ENCODE peak calls at places on chromosomes 16 and 17, in seven cellular contexts. S, W, E, Z, V, T and N are unnamed samples.

GRCh38 chr17:66115246-66115645 is 76.7 kb downstream of the CEP112 start:
- DNase-seq in V (no peak), W (no peak), Z (no peak), T (no peak), S (no peak), E (no peak), N (no peak)

GRCh38 chr17:66619196-66619595 is 215.7 kb upstream of the CACNG5 start:
- DNase-seq in E (no peak), V (no peak), W (no peak), S (no peak), Z (no peak), T (no peak), N (no peak)

GRCh38 chr17:81035389-81036127 is 607 bp downstream of the BAIAP2 start:
- DNase-seq in Z (peak; percentile 38), T (no peak), W (peak; percentile 28), V (no peak), E (no peak), S (no peak), N (no peak)

GRCh38 chr17:36779550-36779949 is 157.7 kb upstream of the LHX1 start:
- DNase-seq in S (no peak), E (no peak), Z (no peak), T (no peak), V (no peak), W (no peak), N (no peak)

GRCh38 chr16:27225536-27226360 is 22.4 kb downstream of the KDM8 start:
- DNase-seq in T (no peak), E (no peak), W (no peak), V (no peak), S (no peak), Z (peak; percentile 6), N (peak; percentile 93)

GRCh38 chr17:11589706-11590105 is 8.6 kb upstream of the DNAH9 start:
- DNase-seq in V (no peak), E (no peak), S (no peak), Z (no peak), T (no peak), W (no peak), N (peak; percentile 3)

GRCh38 chr16:15578824-15579223 is 64.1 kb downstream of the MARF1 start:
- DNase-seq in V (no peak), E (no peak), S (no peak), W (no peak), T (no peak), Z (no peak), N (no peak)

GRCh38 chr17:47844814-47845453 is 3.9 kb upstream of the SCRN2 start:
- DNase-seq in T (no peak), V (no peak), S (no peak), E (no peak), W (no peak), Z (peak; percentile 41), N (no peak)

GRCh38 chr16:51431517-51432241 is 280.6 kb upstream of the SALL1 start:
- DNase-seq in Z (no peak), W (no peak), S (no peak), T (no peak), E (peak; percentile 96), V (no peak), N (peak; percentile 33)

GRCh38 chr17:67974186-67974585 is 22.1 kb downstream of the C17orf58 start:
- DNase-seq in T (no peak), W (no peak), V (no peak), E (no peak), S (no peak), Z (no peak), N (no peak)

GRCh38 chr17:74568116-74568873 is 986 bp upstream of the CD300H start:
- DNase-seq in S (no peak), T (no peak), Z (no peak), E (no peak), W (no peak), V (no peak), N (no peak)

GRCh38 chr17:45325810-45326209 is 9.0 kb upstream of the MAP3K14 start:
- DNase-seq in W (no peak), E (no peak), V (no peak), Z (no peak), T (no peak), S (no peak), N (no peak)

GRCh38 chr16:8774208-8774607 is 23.2 kb downstream of the TMEM186 start:
- DNase-seq in Z (no peak), E (no peak), V (no peak), W (no peak), T (no peak), S (no peak), N (peak; percentile 21)

GRCh38 chr16:57667526-57668258 is 414 bp upstream of the ADGRG3 start:
- DNase-seq in V (no peak), S (no peak), Z (no peak), E (no peak), T (no peak), W (peak; percentile 50), N (no peak)

GRCh38 chr17:31433091-31433790 is 41.8 kb downstream of the RAB11FIP4 start:
- DNase-seq in T (no peak), V (no peak), E (no peak), S (no peak), W (no peak), Z (no peak), N (peak; percentile 34)

GRCh38 chr16:49776085-49776501 is 79.8 kb downstream of the ZNF423 start:
- DNase-seq in E (no peak), T (no peak), W (peak; percentile 65), Z (no peak), S (no peak), V (no peak), N (no peak)
- H3K4me3 ChIP-seq in E (no peak overlapping the region), T (peak overlapping the region; percentile 15), W (no peak overlapping the region), Z (no peak overlapping the region), S (no peak overlapping the region), V (no peak overlapping the region), N (no peak overlapping the region)

DNA sequence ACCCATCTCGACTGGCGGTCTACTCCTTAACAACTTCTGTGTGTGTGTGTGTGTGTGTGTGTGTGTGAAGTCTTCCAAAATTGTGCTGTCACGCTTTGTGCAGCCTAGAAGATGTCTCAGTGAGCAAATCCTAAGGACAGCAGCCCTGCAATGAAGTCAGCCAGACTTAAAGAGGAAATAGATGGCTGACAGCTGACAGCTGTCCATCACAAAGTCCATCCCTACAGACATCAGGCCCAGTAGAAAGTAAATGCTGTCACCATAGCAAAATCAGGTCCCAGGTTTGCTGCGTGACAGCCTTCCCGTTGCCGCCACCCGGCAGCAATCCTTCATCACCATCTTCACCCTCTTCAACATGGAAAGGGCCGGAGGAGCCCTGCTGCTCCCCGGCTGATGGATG is 416.0 kb downstream of the SOX9 start:
- DNase-seq in T (no peak), E (no peak), W (no peak), Z (no peak), S (no peak), V (no peak), N (no peak)
- H3K27ac ChIP-seq in T (no peak overlapping the region), E (no peak overlapping the region), W (no peak overlapping the region), Z (no peak overlapping the region), S (no peak overlapping the region), V (no peak overlapping the region), N (no peak overlapping the region)

GRCh38 chr17:8294361-8294760 is 839 bp downstream of the SLC25A35 start:
- DNase-seq in V (no peak), S (no peak), W (no peak), Z (no peak), T (no peak), E (no peak), N (no peak)
- H3K4me3 ChIP-seq in V (no peak overlapping the region), S (peak overlapping the region; percentile 82), W (no peak overlapping the region), Z (peak overlapping the region; percentile 78), T (peak overlapping the region; percentile 70), E (no peak overlapping the region), N (no peak overlapping the region)

GRCh38 chr16:79006762-79007161 is 593.8 kb downstream of the MAF start:
- DNase-seq in T (no peak), W (no peak), V (no peak), S (no peak), E (no peak), Z (no peak), N (no peak)

GRCh38 chr16:79009911-79010310 is 590.6 kb downstream of the MAF start:
- DNase-seq in V (no peak), T (no peak), W (no peak), Z (no peak), E (no peak), S (no peak), N (no peak)

GRCh38 chr16:79007614-79008013 is 592.9 kb downstream of the MAF start:
- DNase-seq in S (no peak), E (no peak), Z (no peak), W (no peak), V (no peak), T (no peak), N (peak; percentile 69)

GRCh38 chr16:79008869-79009179 is 591.7 kb downstream of the MAF start:
- DNase-seq in V (no peak), Z (no peak), W (no peak), T (peak; percentile 75), S (no peak), E (no peak), N (no peak)

DNA sequence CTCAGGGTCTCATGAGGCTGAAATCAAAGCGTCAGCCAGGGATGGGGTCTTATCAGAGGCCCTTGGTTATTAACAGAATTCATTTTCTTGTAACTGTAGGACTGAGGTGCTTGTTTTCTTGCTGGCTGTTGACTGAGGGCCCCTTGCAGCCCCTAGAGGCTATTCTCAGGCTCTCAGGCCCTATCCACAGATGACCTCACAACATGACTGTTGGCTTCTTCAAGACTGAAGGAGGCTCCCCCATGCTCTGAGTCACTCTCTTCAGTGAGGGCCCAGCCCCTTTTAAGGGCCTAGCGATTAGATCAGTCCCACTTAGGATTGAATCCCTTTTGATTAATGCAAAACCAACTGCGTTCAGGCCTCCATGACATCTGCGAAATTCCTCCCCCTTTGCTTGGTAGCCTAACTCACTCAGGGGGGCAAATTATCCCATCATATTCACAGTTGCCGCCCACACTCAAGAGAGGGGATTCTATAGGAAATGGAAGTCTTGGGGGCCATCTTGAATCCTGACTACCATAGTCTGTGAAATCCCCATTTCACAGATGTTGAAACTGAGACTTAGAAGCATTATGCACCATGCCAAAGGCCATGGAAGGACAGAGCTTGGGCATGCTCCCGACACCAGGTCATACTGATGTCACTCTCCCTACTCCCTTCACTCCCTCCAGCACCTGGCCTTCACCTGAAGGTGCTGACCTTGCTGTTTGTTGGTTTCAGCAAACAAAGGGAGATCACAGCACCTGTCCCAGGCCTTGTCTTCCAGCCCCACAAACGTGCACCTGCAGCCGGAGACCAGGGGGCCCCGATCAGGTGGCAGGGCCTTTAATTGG is 592.3 kb downstream of the MAF start:
- DNase-seq in W (no peak), S (no peak), E (no peak), Z (no peak), V (no peak), T (no peak), N (no peak)
- H3K27ac ChIP-seq in W (no peak overlapping the region), S (no peak overlapping the region), E (no peak overlapping the region), Z (no peak overlapping the region), V (no peak overlapping the region), T (peak overlapping the region; percentile 74), N (no peak overlapping the region)

DNA sequence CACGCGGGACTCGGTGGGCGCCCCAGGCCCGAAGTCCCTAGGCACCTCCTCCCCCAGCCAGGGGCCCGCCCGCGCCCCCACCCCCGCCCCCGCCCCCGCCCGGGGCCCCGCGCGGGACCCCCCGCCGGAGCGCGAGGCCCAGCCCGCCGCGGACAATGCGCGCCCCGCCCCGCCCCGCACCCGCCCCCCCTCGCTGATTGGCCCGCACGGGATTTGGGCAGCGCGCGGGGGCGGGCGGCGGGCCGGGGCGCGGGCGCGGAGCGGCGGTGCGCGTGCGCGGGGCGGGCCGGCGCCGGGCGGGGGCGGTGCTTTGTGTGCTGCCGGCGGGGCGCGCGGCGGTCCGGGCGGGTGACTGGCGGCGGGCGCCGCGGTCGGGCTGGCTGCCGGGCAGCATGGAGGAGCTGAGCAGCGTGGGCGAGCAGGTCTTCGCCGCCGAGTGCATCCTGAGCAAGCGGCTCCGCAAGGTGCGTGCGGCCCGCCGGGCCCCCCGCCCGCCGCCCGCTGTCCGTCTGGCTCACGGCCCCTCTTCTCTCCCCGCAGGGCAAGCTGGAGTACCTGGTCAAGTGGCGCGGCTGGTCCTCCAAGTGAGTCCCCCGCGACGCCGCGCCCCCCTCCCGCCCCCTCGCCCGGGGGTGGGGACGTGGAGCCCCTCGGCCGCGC is at the start of gene CBX2:
- DNase-seq in E (no peak), S (no peak), T (no peak), W (peak; percentile 81), V (peak; percentile 61), Z (peak; percentile 78), N (peak; percentile 65)
- H3K4me3 ChIP-seq in E (peak within 1 kb of the TSS; percentile 69), S (peak within 1 kb of the TSS; percentile 56), T (peak within 1 kb of the TSS; percentile 93), W (peak within 1 kb of the TSS; percentile 82), V (peak within 1 kb of the TSS; percentile 54), Z (peak within 1 kb of the TSS; percentile 92), N (peak within 1 kb of the TSS; percentile 57)